ENCODE peak calls at places on chromosomes 5 and 9, in nine cellular contexts. One of them, this sample, is unnamed.

GRCh38 chr9:98045234-98046160 is 11.0 kb upstream of the NANS start:
- DNase-seq in lower leg skin: no peak
- DNase-seq in activated effector memory CD4-positive, alpha-beta T cell treated with anti-CD3 and anti-CD28 coated beads, Interleukin-2, amount 50 U/mL, for 16 hours: peak
- DNase-seq in activated gamma-delta T cell treated with anti-CD3 and anti-CD28 coated beads, Interleukin-2, amount 50 U/mL, for 16 hours: peak
- DNase-seq in AG04449: no peak
- DNase-seq in SK-MEL-5: peak
- DNase-seq in DMS153: no peak
- DNase-seq in effector memory CD8-positive, alpha-beta T cell: peak
- DNase-seq in fibroblast of lung: no peak
- DNase-seq in this sample: peak

GRCh38 chr9:13351768-13352386 is 72.4 kb upstream of the MPDZ start:
- DNase-seq in AG04449: no peak
- DNase-seq in DMS153: peak
- DNase-seq in activated effector memory CD4-positive, alpha-beta T cell treated with anti-CD3 and anti-CD28 coated beads, Interleukin-2, amount 50 U/mL, for 16 hours: no peak
- DNase-seq in activated gamma-delta T cell treated with anti-CD3 and anti-CD28 coated beads, Interleukin-2, amount 50 U/mL, for 16 hours: no peak
- DNase-seq in lower leg skin: no peak
- DNase-seq in fibroblast of lung: peak
- DNase-seq in effector memory CD8-positive, alpha-beta T cell: no peak
- DNase-seq in SK-MEL-5: peak
- DNase-seq in this sample: no peak

GRCh38 chr5:95718203-95718602 is 12.9 kb upstream of the RHOBTB3 start:
- DNase-seq in SK-MEL-5: no peak
- DNase-seq in activated effector memory CD4-positive, alpha-beta T cell treated with anti-CD3 and anti-CD28 coated beads, Interleukin-2, amount 50 U/mL, for 16 hours: no peak
- DNase-seq in DMS153: no peak
- DNase-seq in lower leg skin: no peak
- DNase-seq in effector memory CD8-positive, alpha-beta T cell: no peak
- DNase-seq in activated gamma-delta T cell treated with anti-CD3 and anti-CD28 coated beads, Interleukin-2, amount 50 U/mL, for 16 hours: no peak
- DNase-seq in AG04449: no peak
- DNase-seq in fibroblast of lung: peak
- DNase-seq in this sample: no peak

GRCh38 chr5:72141440-72142271 is 34.4 kb downstream of the MAP1B start:
- DNase-seq in AG04449: peak
- DNase-seq in SK-MEL-5: peak
- DNase-seq in lower leg skin: no peak
- DNase-seq in effector memory CD8-positive, alpha-beta T cell: no peak
- DNase-seq in activated gamma-delta T cell treated with anti-CD3 and anti-CD28 coated beads, Interleukin-2, amount 50 U/mL, for 16 hours: no peak
- DNase-seq in DMS153: no peak
- DNase-seq in fibroblast of lung: peak
- DNase-seq in activated effector memory CD4-positive, alpha-beta T cell treated with anti-CD3 and anti-CD28 coated beads, Interleukin-2, amount 50 U/mL, for 16 hours: no peak
- DNase-seq in this sample: no peak

GRCh38 chr5:91283899-91284298 is 99.2 kb downstream of the ARRDC3 start:
- DNase-seq in SK-MEL-5: no peak
- DNase-seq in AG04449: peak
- DNase-seq in lower leg skin: no peak
- DNase-seq in activated effector memory CD4-positive, alpha-beta T cell treated with anti-CD3 and anti-CD28 coated beads, Interleukin-2, amount 50 U/mL, for 16 hours: no peak
- DNase-seq in fibroblast of lung: peak
- DNase-seq in DMS153: no peak
- DNase-seq in effector memory CD8-positive, alpha-beta T cell: no peak
- DNase-seq in activated gamma-delta T cell treated with anti-CD3 and anti-CD28 coated beads, Interleukin-2, amount 50 U/mL, for 16 hours: no peak
- DNase-seq in this sample: no peak

GRCh38 chr5:59709833-59710232 is 183.7 kb downstream of the PDE4D start:
- DNase-seq in fibroblast of lung: peak
- DNase-seq in activated gamma-delta T cell treated with anti-CD3 and anti-CD28 coated beads, Interleukin-2, amount 50 U/mL, for 16 hours: no peak
- DNase-seq in SK-MEL-5: no peak
- DNase-seq in AG04449: peak
- DNase-seq in effector memory CD8-positive, alpha-beta T cell: no peak
- DNase-seq in lower leg skin: no peak
- DNase-seq in DMS153: no peak
- DNase-seq in activated effector memory CD4-positive, alpha-beta T cell treated with anti-CD3 and anti-CD28 coated beads, Interleukin-2, amount 50 U/mL, for 16 hours: no peak
- DNase-seq in this sample: no peak

GRCh38 chr9:22142681-22143080 is 133.6 kb upstream of the CDKN2B start:
- DNase-seq in AG04449: no peak
- DNase-seq in lower leg skin: no peak
- DNase-seq in activated effector memory CD4-positive, alpha-beta T cell treated with anti-CD3 and anti-CD28 coated beads, Interleukin-2, amount 50 U/mL, for 16 hours: no peak
- DNase-seq in effector memory CD8-positive, alpha-beta T cell: no peak
- DNase-seq in SK-MEL-5: no peak
- DNase-seq in fibroblast of lung: peak
- DNase-seq in activated gamma-delta T cell treated with anti-CD3 and anti-CD28 coated beads, Interleukin-2, amount 50 U/mL, for 16 hours: no peak
- DNase-seq in DMS153: no peak
- DNase-seq in this sample: no peak

GRCh38 chr5:14243768-14244167 is 100.6 kb downstream of the TRIO start:
- DNase-seq in AG04449: no peak
- DNase-seq in effector memory CD8-positive, alpha-beta T cell: no peak
- DNase-seq in activated gamma-delta T cell treated with anti-CD3 and anti-CD28 coated beads, Interleukin-2, amount 50 U/mL, for 16 hours: no peak
- DNase-seq in activated effector memory CD4-positive, alpha-beta T cell treated with anti-CD3 and anti-CD28 coated beads, Interleukin-2, amount 50 U/mL, for 16 hours: no peak
- DNase-seq in fibroblast of lung: no peak
- DNase-seq in SK-MEL-5: no peak
- DNase-seq in DMS153: no peak
- DNase-seq in lower leg skin: no peak
- DNase-seq in this sample: no peak

GRCh38 chr9:129414377-129415021 is 206.4 kb downstream of the C9orf50 start:
- DNase-seq in activated gamma-delta T cell treated with anti-CD3 and anti-CD28 coated beads, Interleukin-2, amount 50 U/mL, for 16 hours: peak
- DNase-seq in lower leg skin: peak
- DNase-seq in DMS153: no peak
- DNase-seq in fibroblast of lung: peak
- DNase-seq in activated effector memory CD4-positive, alpha-beta T cell treated with anti-CD3 and anti-CD28 coated beads, Interleukin-2, amount 50 U/mL, for 16 hours: peak
- DNase-seq in SK-MEL-5: no peak
- DNase-seq in AG04449: peak
- DNase-seq in effector memory CD8-positive, alpha-beta T cell: no peak
- DNase-seq in this sample: no peak

GRCh38 chr5:107652839-107653607 is 17.7 kb downstream of the EFNA5 start:
- DNase-seq in SK-MEL-5: peak
- DNase-seq in DMS153: no peak
- DNase-seq in activated gamma-delta T cell treated with anti-CD3 and anti-CD28 coated beads, Interleukin-2, amount 50 U/mL, for 16 hours: no peak
- DNase-seq in effector memory CD8-positive, alpha-beta T cell: no peak
- DNase-seq in AG04449: no peak
- DNase-seq in activated effector memory CD4-positive, alpha-beta T cell treated with anti-CD3 and anti-CD28 coated beads, Interleukin-2, amount 50 U/mL, for 16 hours: no peak
- DNase-seq in lower leg skin: no peak
- DNase-seq in fibroblast of lung: peak
- DNase-seq in this sample: no peak

GRCh38 chr5:132011561-132012384 is at the start of gene ACSL6:
- DNase-seq in AG04449: no peak
- DNase-seq in lower leg skin: peak
- DNase-seq in activated gamma-delta T cell treated with anti-CD3 and anti-CD28 coated beads, Interleukin-2, amount 50 U/mL, for 16 hours: no peak
- DNase-seq in activated effector memory CD4-positive, alpha-beta T cell treated with anti-CD3 and anti-CD28 coated beads, Interleukin-2, amount 50 U/mL, for 16 hours: peak
- DNase-seq in DMS153: no peak
- DNase-seq in fibroblast of lung: no peak
- DNase-seq in SK-MEL-5: no peak
- DNase-seq in effector memory CD8-positive, alpha-beta T cell: peak
- DNase-seq in this sample: no peak

GRCh38 chr9:79263666-79264460 is 307.9 kb upstream of the TLE4 start:
- DNase-seq in fibroblast of lung: peak
- DNase-seq in SK-MEL-5: no peak
- DNase-seq in AG04449: peak
- DNase-seq in effector memory CD8-positive, alpha-beta T cell: no peak
- DNase-seq in activated effector memory CD4-positive, alpha-beta T cell treated with anti-CD3 and anti-CD28 coated beads, Interleukin-2, amount 50 U/mL, for 16 hours: no peak
- DNase-seq in DMS153: peak
- DNase-seq in activated gamma-delta T cell treated with anti-CD3 and anti-CD28 coated beads, Interleukin-2, amount 50 U/mL, for 16 hours: no peak
- DNase-seq in lower leg skin: no peak
- DNase-seq in this sample: no peak

GRCh38 chr9:113355197-113355596 is 5.9 kb downstream of the BSPRY start:
- DNase-seq in fibroblast of lung: no peak
- DNase-seq in activated gamma-delta T cell treated with anti-CD3 and anti-CD28 coated beads, Interleukin-2, amount 50 U/mL, for 16 hours: no peak
- DNase-seq in AG04449: no peak
- DNase-seq in lower leg skin: no peak
- DNase-seq in effector memory CD8-positive, alpha-beta T cell: no peak
- DNase-seq in SK-MEL-5: peak
- DNase-seq in DMS153: no peak
- DNase-seq in activated effector memory CD4-positive, alpha-beta T cell treated with anti-CD3 and anti-CD28 coated beads, Interleukin-2, amount 50 U/mL, for 16 hours: no peak
- DNase-seq in this sample: no peak

GRCh38 chr5:33371660-33372059 is 69.1 kb upstream of the TARS1 start:
- DNase-seq in activated effector memory CD4-positive, alpha-beta T cell treated with anti-CD3 and anti-CD28 coated beads, Interleukin-2, amount 50 U/mL, for 16 hours: no peak
- DNase-seq in DMS153: no peak
- DNase-seq in SK-MEL-5: no peak
- DNase-seq in fibroblast of lung: peak
- DNase-seq in AG04449: peak
- DNase-seq in effector memory CD8-positive, alpha-beta T cell: no peak
- DNase-seq in lower leg skin: no peak
- DNase-seq in activated gamma-delta T cell treated with anti-CD3 and anti-CD28 coated beads, Interleukin-2, amount 50 U/mL, for 16 hours: no peak
- DNase-seq in this sample: no peak

GRCh38 chr5:129096382-129096991 is 1.9 kb downstream of the ISOC1 start:
- DNase-seq in effector memory CD8-positive, alpha-beta T cell: no peak
- DNase-seq in DMS153: no peak
- DNase-seq in activated effector memory CD4-positive, alpha-beta T cell treated with anti-CD3 and anti-CD28 coated beads, Interleukin-2, amount 50 U/mL, for 16 hours: no peak
- DNase-seq in AG04449: no peak
- DNase-seq in activated gamma-delta T cell treated with anti-CD3 and anti-CD28 coated beads, Interleukin-2, amount 50 U/mL, for 16 hours: no peak
- DNase-seq in fibroblast of lung: no peak
- DNase-seq in SK-MEL-5: no peak
- DNase-seq in lower leg skin: no peak
- DNase-seq in this sample: no peak